ENCODE peak calls at places on chromosomes 11 and 22, in seven cellular contexts. One of them, this sample, is unnamed.

GRCh38 chr11:34075178-34075820 is 23.8 kb downstream of the CAPRIN1 start:
- DNase-seq in fibroblast of lung: peak; percentile 75
- DNase-seq in lung: no peak
- DNase-seq in RWPE2: no peak
- DNase-seq in astrocyte: peak; percentile 78
- DNase-seq in kidney epithelial cell: no peak
- DNase-seq in PC-3: peak; percentile 78
- DNase-seq in this sample: peak; percentile 42

GRCh38 chr22:49241174-49241851 is 586.4 kb downstream of the BRD1 start:
- DNase-seq in fibroblast of lung: no peak
- DNase-seq in lung: no peak
- DNase-seq in RWPE2: no peak
- DNase-seq in astrocyte: no peak
- DNase-seq in kidney epithelial cell: no peak
- DNase-seq in PC-3: no peak
- DNase-seq in this sample: no peak

GRCh38 chr11:16946477-16947282 is 67.5 kb downstream of the PLEKHA7 start:
- DNase-seq in fibroblast of lung: no peak
- DNase-seq in lung: no peak
- DNase-seq in RWPE2: no peak
- DNase-seq in astrocyte: no peak
- DNase-seq in kidney epithelial cell: no peak
- DNase-seq in PC-3: no peak
- DNase-seq in this sample: no peak

GRCh38 chr11:82750643-82751139 is 17.0 kb upstream of the FAM181B start:
- DNase-seq in fibroblast of lung: no peak
- DNase-seq in lung: no peak
- DNase-seq in RWPE2: no peak
- DNase-seq in astrocyte: no peak
- DNase-seq in kidney epithelial cell: peak; percentile 14
- DNase-seq in PC-3: no peak
- DNase-seq in this sample: no peak

GRCh38 chr11:47186937-47187681 is 875 bp upstream of the PACSIN3 start:
- DNase-seq in fibroblast of lung: peak; percentile 49
- DNase-seq in lung: no peak
- DNase-seq in RWPE2: no peak
- DNase-seq in astrocyte: peak; percentile 30
- DNase-seq in kidney epithelial cell: no peak
- DNase-seq in PC-3: no peak
- DNase-seq in this sample: no peak

GRCh38 chr11:120608760-120609211 is 97.2 kb downstream of the GRIK4 start:
- DNase-seq in fibroblast of lung: peak; percentile 75
- DNase-seq in lung: no peak
- DNase-seq in RWPE2: no peak
- DNase-seq in astrocyte: peak; percentile 23
- DNase-seq in kidney epithelial cell: no peak
- DNase-seq in PC-3: no peak
- DNase-seq in this sample: no peak

GRCh38 chr11:119347940-119348339 is 1.4 kb upstream of the MFRP start:
- DNase-seq in fibroblast of lung: no peak
- DNase-seq in lung: no peak
- DNase-seq in RWPE2: no peak
- DNase-seq in astrocyte: no peak
- DNase-seq in kidney epithelial cell: no peak
- DNase-seq in PC-3: no peak
- DNase-seq in this sample: no peak

GRCh38 chr11:117834068-117834810 is 9.7 kb upstream of the FXYD2 start:
- DNase-seq in fibroblast of lung: no peak
- DNase-seq in lung: no peak
- DNase-seq in RWPE2: no peak
- DNase-seq in astrocyte: no peak
- DNase-seq in kidney epithelial cell: no peak
- DNase-seq in PC-3: no peak
- DNase-seq in this sample: no peak

GRCh38 chr22:45966320-45966891 is 10.6 kb downstream of the WNT7B start:
- DNase-seq in fibroblast of lung: no peak
- DNase-seq in lung: peak; percentile 51
- DNase-seq in RWPE2: no peak
- DNase-seq in astrocyte: no peak
- DNase-seq in kidney epithelial cell: no peak
- DNase-seq in PC-3: no peak
- DNase-seq in this sample: no peak

GRCh38 chr11:109140857-109141515 is 281.0 kb upstream of the C11orf87 start:
- DNase-seq in fibroblast of lung: no peak
- DNase-seq in lung: no peak
- DNase-seq in RWPE2: no peak
- DNase-seq in astrocyte: no peak
- DNase-seq in kidney epithelial cell: no peak
- DNase-seq in PC-3: no peak
- DNase-seq in this sample: no peak

GRCh38 chr22:45877651-45878050 is 99.3 kb downstream of the WNT7B start:
- DNase-seq in fibroblast of lung: no peak
- DNase-seq in lung: no peak
- DNase-seq in RWPE2: no peak
- DNase-seq in astrocyte: no peak
- DNase-seq in kidney epithelial cell: no peak
- DNase-seq in PC-3: no peak
- DNase-seq in this sample: no peak

GRCh38 chr11:106311531-106312230 is 234.2 kb downstream of the AASDHPPT start:
- DNase-seq in fibroblast of lung: no peak
- DNase-seq in lung: no peak
- DNase-seq in RWPE2: no peak
- DNase-seq in astrocyte: no peak
- DNase-seq in kidney epithelial cell: no peak
- DNase-seq in PC-3: no peak
- DNase-seq in this sample: peak; percentile 38

GRCh38 chr11:133040289-133040893 is 491.9 kb downstream of the OPCML start:
- DNase-seq in fibroblast of lung: no peak
- DNase-seq in lung: no peak
- DNase-seq in RWPE2: peak; percentile 79
- DNase-seq in astrocyte: peak; percentile 51
- DNase-seq in kidney epithelial cell: peak; percentile 7
- DNase-seq in PC-3: no peak
- DNase-seq in this sample: no peak

GRCh38 chr22:28019360-28019759 is 100.3 kb upstream of the PITPNB start:
- DNase-seq in fibroblast of lung: no peak
- DNase-seq in lung: no peak
- DNase-seq in RWPE2: peak; percentile 28
- DNase-seq in astrocyte: peak; percentile 14
- DNase-seq in kidney epithelial cell: peak; percentile 43
- DNase-seq in PC-3: peak; percentile 74
- DNase-seq in this sample: no peak

GRCh38 chr11:121123670-121124069 is 22.6 kb downstream of the TECTA start:
- DNase-seq in fibroblast of lung: no peak
- DNase-seq in lung: no peak
- DNase-seq in RWPE2: no peak
- DNase-seq in astrocyte: no peak
- DNase-seq in kidney epithelial cell: no peak
- DNase-seq in PC-3: no peak
- DNase-seq in this sample: no peak

GRCh38 chr11:110093407-110094297 is 460 bp downstream of the ZC3H12C start:
- DNase-seq in fibroblast of lung: peak; percentile 80
- DNase-seq in lung: peak; percentile 35
- DNase-seq in RWPE2: peak; percentile 61
- DNase-seq in astrocyte: peak; percentile 52
- DNase-seq in kidney epithelial cell: no peak
- DNase-seq in PC-3: peak; percentile 58
- DNase-seq in this sample: no peak

GRCh38 chr11:3959015-3959917 is 103.8 kb downstream of the STIM1 start:
- DNase-seq in fibroblast of lung: peak; percentile 33
- DNase-seq in lung: no peak
- DNase-seq in RWPE2: no peak
- DNase-seq in astrocyte: peak; percentile 70
- DNase-seq in kidney epithelial cell: peak; percentile 64
- DNase-seq in PC-3: peak; percentile 60
- DNase-seq in this sample: no peak

GRCh38 chr22:30223303-30223702 is 23.3 kb downstream of the LIF start:
- DNase-seq in fibroblast of lung: no peak
- DNase-seq in lung: no peak
- DNase-seq in RWPE2: no peak
- DNase-seq in astrocyte: no peak
- DNase-seq in kidney epithelial cell: no peak
- DNase-seq in PC-3: no peak
- DNase-seq in this sample: no peak

GRCh38 chr11:3614742-3615171 is 27.0 kb downstream of the ART5 start:
- DNase-seq in fibroblast of lung: no peak
- DNase-seq in lung: peak; percentile 47
- DNase-seq in RWPE2: no peak
- DNase-seq in astrocyte: no peak
- DNase-seq in kidney epithelial cell: no peak
- DNase-seq in PC-3: peak; percentile 18
- DNase-seq in this sample: no peak

GRCh38 chr11:115924744-115925567 is 420.7 kb upstream of the CADM1 start:
- DNase-seq in fibroblast of lung: peak; percentile 32
- DNase-seq in lung: no peak
- DNase-seq in RWPE2: no peak
- DNase-seq in astrocyte: peak; percentile 89
- DNase-seq in kidney epithelial cell: peak; percentile 52
- DNase-seq in PC-3: no peak
- DNase-seq in this sample: no peak

GRCh38 chr11:101035872-101036271 is 93.7 kb downstream of the PGR start:
- DNase-seq in fibroblast of lung: no peak
- DNase-seq in lung: no peak
- DNase-seq in RWPE2: no peak
- DNase-seq in astrocyte: no peak
- DNase-seq in kidney epithelial cell: no peak
- DNase-seq in PC-3: no peak
- DNase-seq in this sample: no peak

GRCh38 chr11:101030692-101031091 is 98.9 kb downstream of the PGR start:
- DNase-seq in fibroblast of lung: no peak
- DNase-seq in lung: no peak
- DNase-seq in RWPE2: no peak
- DNase-seq in astrocyte: no peak
- DNase-seq in kidney epithelial cell: no peak
- DNase-seq in PC-3: no peak
- DNase-seq in this sample: no peak

GRCh38 chr11:101034076-101034475 is 95.5 kb downstream of the PGR start:
- DNase-seq in fibroblast of lung: peak; percentile 74
- DNase-seq in lung: no peak
- DNase-seq in RWPE2: no peak
- DNase-seq in astrocyte: no peak
- DNase-seq in kidney epithelial cell: no peak
- DNase-seq in PC-3: no peak
- DNase-seq in this sample: no peak

GRCh38 chr11:101031713-101032112 is 97.9 kb downstream of the PGR start:
- DNase-seq in fibroblast of lung: no peak
- DNase-seq in lung: no peak
- DNase-seq in RWPE2: no peak
- DNase-seq in astrocyte: no peak
- DNase-seq in kidney epithelial cell: no peak
- DNase-seq in PC-3: no peak
- DNase-seq in this sample: no peak

GRCh38 chr11:101030015-101030414 is 99.6 kb downstream of the PGR start:
- DNase-seq in fibroblast of lung: peak; percentile 9
- DNase-seq in lung: no peak
- DNase-seq in RWPE2: no peak
- DNase-seq in astrocyte: peak; percentile 24
- DNase-seq in kidney epithelial cell: no peak
- DNase-seq in PC-3: no peak
- DNase-seq in this sample: no peak
- TF ChIP-seq CTCF in fibroblast of lung: no peak
- TF ChIP-seq CTCF in lung: no peak
- TF ChIP-seq CTCF in RWPE2: no peak
- TF ChIP-seq CTCF in astrocyte: no peak
- TF ChIP-seq CTCF in kidney epithelial cell: no peak
- TF ChIP-seq CTCF in PC-3: no peak
- TF ChIP-seq CTCF in this sample: no peak

DNA sequence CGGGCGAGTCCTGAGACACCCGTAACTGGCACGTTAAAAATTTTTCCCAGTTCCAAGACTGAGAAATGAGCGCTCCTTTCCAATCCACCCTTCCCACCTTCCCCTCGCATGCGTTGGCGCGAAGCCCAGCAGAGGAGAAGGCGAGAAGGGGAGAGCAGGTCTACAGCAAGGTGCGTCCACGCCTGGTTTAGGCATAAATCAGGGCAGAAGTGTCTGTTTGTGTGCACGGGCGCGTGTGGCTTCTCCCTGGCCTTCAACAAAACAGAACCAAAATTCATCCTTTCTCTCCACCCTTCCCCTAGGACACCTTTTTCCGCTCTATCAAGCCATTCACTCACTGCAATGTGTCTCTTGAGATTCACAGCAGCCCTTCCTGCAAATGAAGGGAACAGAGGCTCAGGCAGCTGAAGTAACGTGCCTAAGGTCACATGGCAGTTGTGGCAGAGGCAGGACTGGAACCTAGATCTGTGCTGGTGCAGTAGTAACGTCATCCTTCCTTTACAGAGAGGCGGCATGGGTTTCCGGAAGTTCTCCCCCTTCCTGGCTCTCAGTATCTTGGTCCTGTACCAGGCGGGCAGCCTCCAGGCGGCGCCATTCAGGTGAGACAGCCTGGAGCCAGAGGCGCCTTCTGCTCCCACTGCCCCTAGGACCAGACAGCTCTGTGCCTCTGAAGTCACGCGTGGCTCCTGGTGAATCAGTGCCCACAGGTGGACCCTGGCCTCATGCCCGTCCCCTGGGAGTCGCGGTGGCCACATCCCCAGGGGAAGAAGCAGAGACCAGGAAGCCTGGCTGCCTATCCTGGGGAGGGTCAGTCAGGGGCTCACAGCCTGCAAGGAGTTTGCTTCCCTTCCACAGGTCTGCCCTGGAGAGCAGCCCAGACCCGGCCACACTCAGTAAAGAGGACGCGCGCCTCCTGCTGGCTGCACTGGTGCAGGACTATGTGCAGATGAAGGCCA is 1.1 kb downstream of the CALCB start:
- DNase-seq in fibroblast of lung: peak; percentile 67
- DNase-seq in lung: peak; percentile 81
- DNase-seq in RWPE2: no peak
- DNase-seq in astrocyte: peak; percentile 31
- DNase-seq in kidney epithelial cell: peak; percentile 41
- DNase-seq in PC-3: peak; percentile 64
- DNase-seq in this sample: no peak
- H3K4me3 ChIP-seq in fibroblast of lung: peak overlapping the region; percentile 44
- H3K4me3 ChIP-seq in lung: no peak overlapping the region
- H3K4me3 ChIP-seq in RWPE2: no peak overlapping the region
- H3K4me3 ChIP-seq in astrocyte: peak overlapping the region; percentile 5
- H3K4me3 ChIP-seq in kidney epithelial cell: peak overlapping the region; percentile 34
- H3K4me3 ChIP-seq in PC-3: no peak overlapping the region
- H3K4me3 ChIP-seq in this sample: no peak overlapping the region

GRCh38 chr11:126202646-126203359 is 8.6 kb downstream of the RPUSD4 start:
- DNase-seq in fibroblast of lung: no peak
- DNase-seq in lung: no peak
- DNase-seq in RWPE2: no peak
- DNase-seq in astrocyte: no peak
- DNase-seq in kidney epithelial cell: no peak
- DNase-seq in PC-3: no peak
- DNase-seq in this sample: no peak

GRCh38 chr11:126210871-126211235 is 597 bp downstream of the RPUSD4 start:
- DNase-seq in fibroblast of lung: no peak
- DNase-seq in lung: no peak
- DNase-seq in RWPE2: no peak
- DNase-seq in astrocyte: no peak
- DNase-seq in kidney epithelial cell: no peak
- DNase-seq in PC-3: no peak
- DNase-seq in this sample: no peak

GRCh38 chr11:126205359-126205758 is 6.1 kb downstream of the RPUSD4 start:
- DNase-seq in fibroblast of lung: no peak
- DNase-seq in lung: no peak
- DNase-seq in RWPE2: no peak
- DNase-seq in astrocyte: no peak
- DNase-seq in kidney epithelial cell: no peak
- DNase-seq in PC-3: no peak
- DNase-seq in this sample: no peak
- H3K36me3 ChIP-seq in fibroblast of lung: peaks cover 8% of the 10 kb centered on the region
- H3K36me3 ChIP-seq in lung: peaks cover 30% of the 10 kb centered on the region
- H3K36me3 ChIP-seq in RWPE2: peaks cover 100% of the 10 kb centered on the region
- H3K36me3 ChIP-seq in astrocyte: peaks cover 61% of the 10 kb centered on the region
- H3K36me3 ChIP-seq in kidney epithelial cell: peaks cover 3% of the 10 kb centered on the region
- H3K36me3 ChIP-seq in PC-3: peaks cover 64% of the 10 kb centered on the region
- H3K36me3 ChIP-seq in this sample: peaks cover 15% of the 10 kb centered on the region

GRCh38 chr11:65377777-65378176 is 4.7 kb downstream of the SLC25A45 start:
- DNase-seq in fibroblast of lung: no peak
- DNase-seq in lung: no peak
- DNase-seq in RWPE2: no peak
- DNase-seq in astrocyte: no peak
- DNase-seq in kidney epithelial cell: no peak
- DNase-seq in PC-3: no peak
- DNase-seq in this sample: no peak
- TF ChIP-seq CTCF in fibroblast of lung: no peak
- TF ChIP-seq CTCF in lung: no peak
- TF ChIP-seq CTCF in RWPE2: no peak
- TF ChIP-seq CTCF in astrocyte: no peak
- TF ChIP-seq CTCF in kidney epithelial cell: no peak
- TF ChIP-seq CTCF in PC-3: no peak
- TF ChIP-seq CTCF in this sample: no peak

This sample was measured in BJ.